ENCODE peak calls at places on chromosome 3, in seven cellular contexts. N is memory B cell, J is RCC 7860, I is HTR-8/SVneo, G is cardiac muscle cell, Q is GM19239, V is H7. L is an unnamed sample.

GRCh38 chr3:181808053-181808452 is 96.3 kb downstream of the SOX2 start:
- DNase-seq in G (no peak), V (no peak), Q (no peak), N (no peak), I (no peak), J (no peak), L (no peak)

GRCh38 chr3:144942093-144942492 is 970.5 kb downstream of the DIPK2A start:
- DNase-seq in Q (no peak), G (no peak), N (no peak), V (no peak), J (no peak), I (no peak), L (peak; percentile 40)

GRCh38 chr3:111260878-111261277 is 189.3 kb downstream of the NECTIN3 start:
- DNase-seq in N (no peak), G (no peak), Q (no peak), V (no peak), J (no peak), I (no peak), L (no peak)

GRCh38 chr3:9301798-9302197 is 52.4 kb upstream of the SRGAP3 start:
- DNase-seq in V (no peak), Q (no peak), N (no peak), G (no peak), I (no peak), J (no peak), L (no peak)

GRCh38 chr3:12194209-12194608 is 35.5 kb upstream of the TIMP4 start:
- DNase-seq in V (no peak), Q (no peak), J (peak; percentile 65), G (no peak), N (no peak), I (no peak), L (no peak)

GRCh38 chr3:65170357-65171090 is 482.7 kb upstream of the ADAMTS9 start:
- DNase-seq in V (peak; percentile 18), N (no peak), J (peak; percentile 7), Q (no peak), I (no peak), G (peak; percentile 69), L (peak; percentile 78)

GRCh38 chr3:105806361-105806760 is 62.5 kb downstream of the CBLB start:
- DNase-seq in J (peak; percentile 61), V (no peak), Q (no peak), N (no peak), I (peak; percentile 42), G (no peak), L (peak; percentile 45)

GRCh38 chr3:7280318-7280717 is 419.4 kb downstream of the GRM7 start:
- DNase-seq in J (no peak), G (no peak), Q (no peak), V (no peak), N (no peak), I (no peak), L (no peak)

GRCh38 chr3:146314871-146315270 is 64.0 kb upstream of the PLSCR4 start:
- DNase-seq in I (no peak), G (no peak), V (no peak), Q (no peak), N (no peak), J (no peak), L (no peak)

GRCh38 chr3:15361494-15362214 is 29.3 kb upstream of the SH3BP5 start:
- DNase-seq in V (peak; percentile 33), J (peak; percentile 27), G (no peak), Q (peak; percentile 59), I (peak; percentile 41), N (peak; percentile 20), L (no peak)

GRCh38 chr3:32816439-32817194 is 1.2 kb upstream of the TRIM71 start:
- DNase-seq in Q (no peak), J (no peak), V (peak; percentile 96), G (peak; percentile 82), N (peak; percentile 13), I (no peak), L (peak; percentile 27)

GRCh38 chr3:4504340-4505261 is 11.5 kb downstream of the ITPR1 start:
- DNase-seq in Q (no peak), J (no peak), V (no peak), I (no peak), N (peak; percentile 18), G (peak; percentile 42), L (no peak)

GRCh38 chr3:172157566-172158258 is 118.3 kb downstream of the FNDC3B start:
- DNase-seq in J (no peak), V (no peak), G (no peak), I (no peak), N (no peak), Q (no peak), L (no peak)

GRCh38 chr3:184717608-184717995 is 5.7 kb upstream of the MAGEF1 start:
- DNase-seq in Q (no peak), I (no peak), J (no peak), N (no peak), G (no peak), V (peak; percentile 16), L (no peak)

GRCh38 chr3:121481116-121481895 is 64.5 kb downstream of the POLQ start:
- DNase-seq in N (no peak), G (no peak), Q (no peak), V (no peak), J (no peak), I (no peak), L (no peak)

GRCh38 chr3:100634493-100635272 is 25.3 kb downstream of the ADGRG7 start:
- DNase-seq in Q (no peak), N (peak; percentile 12), G (peak; percentile 27), V (no peak), I (no peak), J (no peak), L (peak; percentile 67)

GRCh38 chr3:38582941-38583645 is 66.4 kb downstream of the SCN5A start:
- DNase-seq in V (no peak), I (no peak), N (no peak), G (no peak), Q (no peak), J (no peak), L (no peak)

GRCh38 chr3:194083253-194084224 is 52.4 kb upstream of the HES1 start:
- DNase-seq in Q (no peak), J (no peak), V (no peak), N (no peak), G (no peak), I (no peak), L (no peak)

GRCh38 chr3:194117114-194117845 is 18.7 kb upstream of the HES1 start:
- DNase-seq in G (no peak), I (no peak), J (no peak), Q (no peak), V (peak; percentile 20), N (no peak), L (no peak)

GRCh38 chr3:45687828-45688193 is 1.4 kb upstream of the SACM1L start:
- DNase-seq in N (no peak), G (no peak), I (no peak), J (no peak), Q (no peak), V (no peak), L (no peak)

GRCh38 chr3:186465508-186465907 is 78.7 kb downstream of the CRYGS start:
- DNase-seq in I (no peak), Q (no peak), G (no peak), J (no peak), V (no peak), N (no peak), L (no peak)

GRCh38 chr3:188468672-188469071 is 314.7 kb downstream of the LPP start:
- DNase-seq in I (no peak), J (peak; percentile 49), Q (no peak), V (no peak), N (no peak), G (no peak), L (no peak)

GRCh38 chr3:131031660-131032059 is 5.0 kb downstream of the NEK11 start:
- DNase-seq in V (no peak), I (no peak), G (no peak), J (no peak), N (no peak), Q (no peak), L (no peak)

GRCh38 chr3:107432013-107432515 is 54.8 kb downstream of the CCDC54 start:
- DNase-seq in J (no peak), I (no peak), N (no peak), G (no peak), V (peak; percentile 28), Q (no peak), L (no peak)

GRCh38 chr3:148079370-148079769 is 618.3 kb upstream of the AGTR1 start:
- DNase-seq in J (no peak), Q (no peak), N (no peak), I (no peak), G (no peak), V (no peak), L (no peak)

GRCh38 chr3:21390136-21390535 is 360.9 kb downstream of the ZNF385D start:
- DNase-seq in N (no peak), V (no peak), G (no peak), I (no peak), Q (no peak), J (peak; percentile 37), L (no peak)

GRCh38 chr3:186506846-186507245 is 37.3 kb downstream of the CRYGS start:
- DNase-seq in N (no peak), G (no peak), I (no peak), J (no peak), Q (no peak), V (no peak), L (no peak)

GRCh38 chr3:155326249-155326648 is 32.8 kb upstream of the STRIT1 start:
- DNase-seq in N (no peak), I (no peak), V (no peak), Q (no peak), G (no peak), J (no peak), L (no peak)

GRCh38 chr3:11757441-11757875 is 89.2 kb downstream of the TAMM41 start:
- DNase-seq in N (no peak), I (no peak), J (peak; percentile 9), G (no peak), V (no peak), Q (no peak), L (no peak)

GRCh38 chr3:31841515-31841914 is 139.5 kb downstream of the OSBPL10 start:
- DNase-seq in G (no peak), N (no peak), I (no peak), J (no peak), Q (no peak), V (no peak), L (no peak)

GRCh38 chr3:15309662-15310335 is 22.6 kb downstream of the SH3BP5 start:
- DNase-seq in I (no peak), J (no peak), Q (no peak), V (no peak), N (no peak), G (no peak), L (no peak)

GRCh38 chr3:18772699-18773305 is 347.7 kb upstream of the SATB1 start:
- DNase-seq in V (no peak), Q (no peak), J (no peak), I (no peak), G (no peak), N (no peak), L (no peak)

GRCh38 chr3:183554377-183554776 is 1.1 kb downstream of the KLHL6 start:
- DNase-seq in Q (no peak), I (no peak), V (no peak), J (no peak), G (no peak), N (no peak), L (no peak)

GRCh38 chr3:126315916-126316514 is 41.2 kb downstream of the KLF15 start:
- DNase-seq in J (no peak), N (no peak), I (no peak), V (no peak), G (no peak), Q (no peak), L (no peak)

GRCh38 chr3:130850044-130850797 is 43.7 kb upstream of the ATP2C1 start:
- DNase-seq in G (no peak), Q (no peak), V (no peak), I (no peak), N (no peak), J (peak; percentile 76), L (no peak)

GRCh38 chr3:114446605-114447004 is 152.8 kb downstream of the TIGIT start:
- DNase-seq in N (no peak), Q (no peak), I (no peak), V (no peak), J (no peak), G (no peak), L (peak; percentile 5)

GRCh38 chr3:62134061-62134496 is 239.3 kb downstream of the FEZF2 start:
- DNase-seq in I (peak; percentile 10), N (no peak), V (no peak), Q (no peak), J (no peak), G (peak; percentile 31), L (no peak)

GRCh38 chr3:178195824-178196223 is 340.4 kb upstream of the KCNMB2 start:
- DNase-seq in Q (no peak), J (peak; percentile 42), N (no peak), G (no peak), V (no peak), I (no peak), L (peak; percentile 6)